ENCODE peak calls at places on chromosomes 2 and 18, in four cellular contexts. D is adrenal gland, X is HepG2, Y is breast epithelium. P is an unnamed sample.

GRCh38 chr2:228657807-228658402 is 476.4 kb upstream of the SPHKAP start:
- DNase-seq in Y (no peak), X (peak; percentile 19), D (no peak), P (no peak)

GRCh38 chr18:51614967-51615571 is 417.6 kb upstream of the MEX3C start:
- DNase-seq in Y (peak; percentile 84), X (no peak), D (no peak), P (peak; percentile 41)

GRCh38 chr2:99278793-99279291 is 22.2 kb downstream of the LYG1 start:
- DNase-seq in Y (no peak), D (peak; percentile 73), X (peak; percentile 99), P (no peak)

GRCh38 chr18:22467760-22468553 is 50.2 kb upstream of the CTAGE1 start:
- DNase-seq in D (peak; percentile 85), X (no peak), Y (no peak), P (no peak)

GRCh38 chr18:63511285-63511684 is 30.9 kb upstream of the SERPINB12 start:
- DNase-seq in D (peak; percentile 40), Y (no peak), X (peak; percentile 37), P (peak; percentile 26)

GRCh38 chr2:36857713-36858112 is 108.6 kb downstream of the STRN start:
- DNase-seq in Y (no peak), X (no peak), D (no peak), P (no peak)

GRCh38 chr2:173982918-173983317 is 17.7 kb upstream of the SP3 start:
- DNase-seq in D (no peak), X (no peak), Y (peak; percentile 79), P (no peak)

GRCh38 chr2:239285071-239285931 is 115.5 kb downstream of the HDAC4 start:
- DNase-seq in Y (no peak), D (no peak), X (peak; percentile 54), P (peak; percentile 21)

GRCh38 chr18:45642802-45643201 is 27.5 kb downstream of the SLC14A2 start:
- DNase-seq in X (no peak), D (no peak), Y (no peak), P (no peak)

GRCh38 chr2:13533524-13533922 is 816.8 kb downstream of the TRIB2 start:
- DNase-seq in Y (no peak), D (no peak), X (peak; percentile 63), P (no peak)

GRCh38 chr2:120486946-120487345 is 141.0 kb downstream of the INHBB start:
- DNase-seq in X (peak; percentile 80), D (peak; percentile 38), Y (peak; percentile 50), P (no peak)

GRCh38 chr2:168611896-168612650 is 156.0 kb downstream of the CERS6 start:
- DNase-seq in X (no peak), Y (no peak), D (no peak), P (no peak)

GRCh38 chr2:241869087-241869961 is at the start of gene RTP5:
- DNase-seq in X (no peak), D (peak; percentile 4), Y (no peak), P (no peak)

GRCh38 chr2:56183643-56184499 is at the start of gene CCDC85A:
- DNase-seq in Y (peak; percentile 69), D (peak; percentile 83), X (peak; percentile 46), P (peak; percentile 86)

GRCh38 chr2:101386599-101387150 is 628 bp downstream of the CREG2 start:
- DNase-seq in X (no peak), Y (no peak), D (peak; percentile 13), P (no peak)

GRCh38 chr2:101382406-101382805 is 4.9 kb downstream of the CREG2 start:
- DNase-seq in D (no peak), Y (no peak), X (no peak), P (no peak)

GRCh38 chr2:101388232-101388631 is 929 bp upstream of the CREG2 start:
- DNase-seq in Y (no peak), D (no peak), X (no peak), P (no peak)

GRCh38 chr2:101383016-101383541 is 4.2 kb downstream of the CREG2 start:
- DNase-seq in D (no peak), Y (no peak), X (no peak), P (no peak)

DNA sequence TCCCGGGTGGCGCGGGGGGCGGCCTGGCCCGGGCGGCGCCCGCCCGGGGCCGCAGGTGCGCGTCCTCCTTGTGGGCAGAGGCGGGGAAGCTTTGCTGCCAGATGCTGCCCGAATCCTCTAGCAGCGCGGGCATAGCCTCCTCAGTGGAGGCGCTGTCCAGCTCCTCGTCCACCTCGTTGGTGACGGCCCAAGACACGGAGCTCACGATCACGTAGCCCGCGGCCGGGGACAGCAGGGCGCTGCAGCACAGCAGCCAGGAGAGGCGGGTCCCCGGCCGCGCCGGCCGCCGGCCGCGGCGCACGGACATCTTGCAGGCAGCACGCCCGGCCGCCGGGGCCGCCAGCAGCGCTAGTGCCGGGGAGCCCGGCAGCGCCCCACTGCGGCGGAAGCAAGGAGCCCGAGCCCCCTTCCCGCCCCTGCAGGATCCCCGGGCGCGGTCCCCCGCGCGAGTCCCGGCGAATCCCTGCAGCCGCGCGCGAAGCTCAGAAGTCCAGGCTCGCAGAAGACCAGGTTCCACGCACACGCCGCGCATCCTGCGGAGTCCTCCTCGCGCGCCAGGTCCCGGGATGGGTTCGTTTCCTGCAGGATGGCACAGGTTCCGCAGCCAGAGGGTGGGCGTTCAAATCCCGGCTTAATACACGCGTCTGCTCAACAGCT is at the start of gene CREG2:
- DNase-seq in X (peak; percentile 40), D (peak; percentile 68), Y (peak; percentile 18), P (peak; percentile 72)
- H3K27me3 ChIP-seq in X (peaks cover 72% of the 10 kb centered on the region), D (peaks cover 26% of the 10 kb centered on the region), Y (no peaks in the 10 kb centered on the region), P (no peaks in the 10 kb centered on the region)

DNA sequence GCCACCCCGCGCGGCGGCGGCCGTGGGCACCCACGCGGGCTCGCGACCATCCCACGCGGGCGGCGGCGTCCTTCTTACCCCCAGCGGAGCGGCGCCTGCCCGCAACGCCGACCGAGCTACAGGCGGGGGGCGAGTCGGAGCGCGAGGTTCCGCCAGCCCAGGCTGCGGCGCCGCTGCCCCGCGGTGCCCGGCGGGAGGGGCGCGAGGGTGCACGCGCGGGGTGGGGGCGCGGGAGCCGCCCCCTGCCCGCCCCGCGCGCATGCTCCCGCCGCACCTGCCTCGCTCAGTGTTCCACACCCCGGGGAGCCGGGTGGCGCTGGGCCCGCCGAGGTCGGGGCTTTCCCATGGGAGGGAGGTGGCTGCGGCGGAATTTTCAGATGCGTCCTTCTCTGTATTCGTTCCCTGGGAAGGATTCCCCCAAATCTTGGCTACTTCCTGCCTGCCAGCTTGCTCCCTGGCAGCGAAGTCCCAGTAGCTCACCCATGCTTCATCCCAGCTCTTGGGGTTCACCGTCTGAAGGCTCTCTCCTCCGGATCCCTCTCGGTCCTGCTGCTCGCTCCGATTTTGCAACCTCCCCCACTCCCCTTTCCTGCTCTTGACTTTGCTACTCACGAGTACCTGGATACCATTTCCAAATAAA is at the start of gene L3MBTL4:
- DNase-seq in D (peak; percentile 76), X (no peak), Y (peak; percentile 23), P (peak; percentile 73)
- TF ChIP-seq POLR2A in D (no peak), X (peak; percentile 52), Y (no peak), P (no peak)

GRCh38 chr2:105800953-105801635 is 56.4 kb downstream of the NCK2 start:
- DNase-seq in Y (no peak), X (peak; percentile 43), D (no peak), P (no peak)
- H3K27me3 ChIP-seq in Y (no peaks in the 10 kb centered on the region), X (no peaks in the 10 kb centered on the region), D (no peaks in the 10 kb centered on the region), P (no peaks in the 10 kb centered on the region)

DNA sequence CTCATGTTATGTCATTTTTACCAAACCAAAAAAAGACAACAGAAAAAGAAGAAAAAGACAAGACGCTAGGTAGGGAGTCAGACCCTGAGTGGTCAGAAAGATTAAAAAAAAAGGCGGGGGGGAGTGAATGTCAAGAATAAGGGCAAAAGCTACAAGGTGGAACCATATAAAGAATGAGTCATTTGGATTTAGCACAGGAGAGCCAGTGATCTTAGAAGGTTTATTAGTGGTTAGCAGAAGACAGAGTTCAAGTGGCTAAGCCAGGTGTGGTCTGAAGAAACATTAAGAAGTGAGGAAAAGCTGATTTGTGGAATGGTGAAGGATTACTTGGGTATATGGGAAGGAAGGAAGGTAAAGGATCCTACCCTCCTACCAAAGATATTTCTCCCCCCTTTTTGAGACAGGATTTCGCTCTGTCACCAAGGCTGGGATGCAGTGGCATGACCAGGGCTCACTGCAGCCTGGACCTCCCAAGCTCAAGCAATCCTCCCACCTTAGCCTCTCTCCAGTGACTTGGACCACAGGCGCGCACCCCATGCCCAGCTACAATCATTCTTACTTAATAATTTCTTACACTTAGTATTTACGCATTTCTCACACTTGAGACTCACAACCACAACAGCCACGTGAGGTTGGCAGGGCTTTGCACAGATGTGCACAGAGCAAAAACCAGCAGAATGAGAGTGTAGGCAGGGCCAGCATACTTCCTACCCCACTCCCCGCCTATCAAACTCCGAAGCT is 2.6 kb downstream of the DSC2 start:
- DNase-seq in D (no peak), Y (no peak), X (no peak), P (no peak)
- TF ChIP-seq POLR2A in D (no peak), Y (no peak), X (no peak), P (no peak)

GRCh38 chr18:11150271-11150615 is 874 bp upstream of the PIEZO2 start:
- DNase-seq in Y (no peak), X (no peak), D (no peak), P (no peak)
- H3K27me3 ChIP-seq in Y (peaks cover 4% of the 10 kb centered on the region), X (peaks cover 3% of the 10 kb centered on the region), D (peaks cover 37% of the 10 kb centered on the region), P (peaks cover 26% of the 10 kb centered on the region)

GRCh38 chr2:11746376-11746806 is at the start of gene LPIN1:
- DNase-seq in X (peak; percentile 70), D (peak; percentile 90), Y (peak; percentile 88), P (peak; percentile 93)
- TF ChIP-seq POLR2A in X (peak; percentile 30), D (peak; percentile 83), Y (no peak), P (peak; percentile 59)

DNA sequence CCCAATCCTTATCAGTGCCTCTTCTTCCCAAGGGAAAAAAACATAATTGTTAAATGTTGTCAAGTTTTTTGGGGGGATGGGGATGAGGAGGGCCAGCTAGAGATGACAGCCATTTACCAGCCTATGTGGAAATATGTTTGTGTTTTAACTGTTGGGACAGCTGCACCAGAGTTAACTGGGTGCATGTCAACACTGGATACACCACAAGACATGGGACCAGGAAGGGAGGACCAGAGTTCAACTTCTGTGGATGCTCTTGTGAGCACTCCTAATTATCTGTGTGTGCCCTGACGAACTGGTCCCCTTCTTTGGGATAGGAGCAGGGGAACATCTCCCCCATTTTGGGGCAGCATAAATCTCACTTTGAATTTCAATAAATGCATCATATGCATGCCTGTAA is 66.1 kb upstream of the FZD5 start:
- DNase-seq in D (no peak), X (peak; percentile 67), Y (no peak), P (no peak)
- H3K27me3 ChIP-seq in D (no peaks in the 10 kb centered on the region), X (no peaks in the 10 kb centered on the region), Y (no peaks in the 10 kb centered on the region), P (no peaks in the 10 kb centered on the region)

P was measured in body of pancreas.